ENCODE peak calls at places on chromosomes 3 and 15, in five cellular contexts. One of them, this sample, is unnamed.
A peak's percentile ranks its signal among the peaks of the same experiment; 100 is the strongest.

GRCh38 chr15:88031461-88031860 is 225.1 kb downstream of the NTRK3 start:
- DNase-seq in transverse colon: no peak
- DNase-seq in IMR-90: no peak
- DNase-seq in stimulated activated CD8-positive, alpha-beta memory T cell treated with anti-CD3 and anti-CD28 coated beads, Interleukin-15, amount 100 ng/mL, for 48 hours: no peak
- DNase-seq in 8988T: no peak
- DNase-seq in this sample: no peak

GRCh38 chr3:195033531-195034091 is 237.3 kb downstream of the XXYLT1 start:
- DNase-seq in transverse colon: peak; percentile 67
- DNase-seq in IMR-90: no peak
- DNase-seq in 8988T: no peak
- DNase-seq in stimulated activated CD8-positive, alpha-beta memory T cell treated with anti-CD3 and anti-CD28 coated beads, Interleukin-15, amount 100 ng/mL, for 48 hours: no peak
- DNase-seq in this sample: peak; percentile 53

GRCh38 chr3:31466016-31466415 is 66.7 kb upstream of the STT3B start:
- DNase-seq in 8988T: no peak
- DNase-seq in transverse colon: no peak
- DNase-seq in stimulated activated CD8-positive, alpha-beta memory T cell treated with anti-CD3 and anti-CD28 coated beads, Interleukin-15, amount 100 ng/mL, for 48 hours: no peak
- DNase-seq in IMR-90: no peak
- DNase-seq in this sample: no peak

GRCh38 chr3:71371282-71371681 is 212.2 kb downstream of the FOXP1 start:
- DNase-seq in IMR-90: no peak
- DNase-seq in 8988T: no peak
- DNase-seq in transverse colon: no peak
- DNase-seq in stimulated activated CD8-positive, alpha-beta memory T cell treated with anti-CD3 and anti-CD28 coated beads, Interleukin-15, amount 100 ng/mL, for 48 hours: no peak
- DNase-seq in this sample: no peak

GRCh38 chr15:63277044-63277892 is at the start of gene APH1B:
- DNase-seq in IMR-90: peak; percentile 48
- DNase-seq in transverse colon: peak; percentile 90
- DNase-seq in stimulated activated CD8-positive, alpha-beta memory T cell treated with anti-CD3 and anti-CD28 coated beads, Interleukin-15, amount 100 ng/mL, for 48 hours: peak; percentile 59
- DNase-seq in 8988T: peak; percentile 33
- DNase-seq in this sample: peak; percentile 81

GRCh38 chr3:14082108-14082657 is 42.5 kb downstream of the CHCHD4 start:
- DNase-seq in transverse colon: no peak
- DNase-seq in stimulated activated CD8-positive, alpha-beta memory T cell treated with anti-CD3 and anti-CD28 coated beads, Interleukin-15, amount 100 ng/mL, for 48 hours: no peak
- DNase-seq in 8988T: no peak
- DNase-seq in IMR-90: no peak
- DNase-seq in this sample: no peak

GRCh38 chr3:116517308-116517707 is 72.0 kb upstream of the LSAMP start:
- DNase-seq in IMR-90: peak; percentile 4
- DNase-seq in 8988T: no peak
- DNase-seq in stimulated activated CD8-positive, alpha-beta memory T cell treated with anti-CD3 and anti-CD28 coated beads, Interleukin-15, amount 100 ng/mL, for 48 hours: no peak
- DNase-seq in transverse colon: no peak
- DNase-seq in this sample: no peak

GRCh38 chr15:60788514-60789091 is 309.7 kb upstream of the ICE2 start:
- DNase-seq in IMR-90: no peak
- DNase-seq in stimulated activated CD8-positive, alpha-beta memory T cell treated with anti-CD3 and anti-CD28 coated beads, Interleukin-15, amount 100 ng/mL, for 48 hours: no peak
- DNase-seq in 8988T: no peak
- DNase-seq in transverse colon: no peak
- DNase-seq in this sample: no peak

GRCh38 chr15:91872356-91873132 is 19.0 kb downstream of the SLCO3A1 start:
- DNase-seq in IMR-90: no peak
- DNase-seq in transverse colon: no peak
- DNase-seq in 8988T: no peak
- DNase-seq in stimulated activated CD8-positive, alpha-beta memory T cell treated with anti-CD3 and anti-CD28 coated beads, Interleukin-15, amount 100 ng/mL, for 48 hours: no peak
- DNase-seq in this sample: no peak

GRCh38 chr3:149291178-149291577 is 42.3 kb downstream of the TM4SF18 start:
- DNase-seq in stimulated activated CD8-positive, alpha-beta memory T cell treated with anti-CD3 and anti-CD28 coated beads, Interleukin-15, amount 100 ng/mL, for 48 hours: no peak
- DNase-seq in IMR-90: no peak
- DNase-seq in 8988T: no peak
- DNase-seq in transverse colon: no peak
- DNase-seq in this sample: no peak

GRCh38 chr3:39180546-39181346 is 11.6 kb downstream of the XIRP1 start:
- DNase-seq in IMR-90: peak; percentile 54
- DNase-seq in 8988T: peak; percentile 93
- DNase-seq in transverse colon: peak; percentile 97
- DNase-seq in stimulated activated CD8-positive, alpha-beta memory T cell treated with anti-CD3 and anti-CD28 coated beads, Interleukin-15, amount 100 ng/mL, for 48 hours: peak; percentile 84
- DNase-seq in this sample: peak; percentile 95

GRCh38 chr15:66735909-66736305 is 33.9 kb downstream of the SMAD6 start:
- DNase-seq in stimulated activated CD8-positive, alpha-beta memory T cell treated with anti-CD3 and anti-CD28 coated beads, Interleukin-15, amount 100 ng/mL, for 48 hours: no peak
- DNase-seq in transverse colon: no peak
- DNase-seq in 8988T: no peak
- DNase-seq in IMR-90: no peak
- DNase-seq in this sample: no peak

GRCh38 chr3:71640549-71640948 is 57.0 kb upstream of the FOXP1 start:
- DNase-seq in transverse colon: no peak
- DNase-seq in 8988T: no peak
- DNase-seq in IMR-90: no peak
- DNase-seq in stimulated activated CD8-positive, alpha-beta memory T cell treated with anti-CD3 and anti-CD28 coated beads, Interleukin-15, amount 100 ng/mL, for 48 hours: no peak
- DNase-seq in this sample: no peak

GRCh38 chr3:195032106-195032759 is 238.7 kb downstream of the XXYLT1 start:
- DNase-seq in IMR-90: no peak
- DNase-seq in transverse colon: no peak
- DNase-seq in 8988T: no peak
- DNase-seq in stimulated activated CD8-positive, alpha-beta memory T cell treated with anti-CD3 and anti-CD28 coated beads, Interleukin-15, amount 100 ng/mL, for 48 hours: no peak
- DNase-seq in this sample: no peak

GRCh38 chr3:175338775-175339535 is 479.8 kb downstream of the NAALADL2 start:
- DNase-seq in 8988T: no peak
- DNase-seq in transverse colon: peak; percentile 11
- DNase-seq in IMR-90: peak; percentile 73
- DNase-seq in stimulated activated CD8-positive, alpha-beta memory T cell treated with anti-CD3 and anti-CD28 coated beads, Interleukin-15, amount 100 ng/mL, for 48 hours: no peak
- DNase-seq in this sample: peak; percentile 39

GRCh38 chr3:78729921-78730320 is 1037.9 kb downstream of the ROBO1 start:
- DNase-seq in 8988T: no peak
- DNase-seq in stimulated activated CD8-positive, alpha-beta memory T cell treated with anti-CD3 and anti-CD28 coated beads, Interleukin-15, amount 100 ng/mL, for 48 hours: no peak
- DNase-seq in transverse colon: no peak
- DNase-seq in IMR-90: no peak
- DNase-seq in this sample: no peak

GRCh38 chr3:184300377-184300717 is 1.3 kb downstream of the PSMD2 start:
- DNase-seq in transverse colon: no peak
- DNase-seq in IMR-90: peak; percentile 75
- DNase-seq in 8988T: peak; percentile 44
- DNase-seq in stimulated activated CD8-positive, alpha-beta memory T cell treated with anti-CD3 and anti-CD28 coated beads, Interleukin-15, amount 100 ng/mL, for 48 hours: no peak
- DNase-seq in this sample: no peak

GRCh38 chr3:134476977-134477376 is 8.8 kb downstream of the ANAPC13 start:
- DNase-seq in transverse colon: no peak
- DNase-seq in 8988T: no peak
- DNase-seq in stimulated activated CD8-positive, alpha-beta memory T cell treated with anti-CD3 and anti-CD28 coated beads, Interleukin-15, amount 100 ng/mL, for 48 hours: no peak
- DNase-seq in IMR-90: no peak
- DNase-seq in this sample: no peak

GRCh38 chr15:40584191-40584590 is 9.9 kb upstream of the KNL1 start:
- DNase-seq in transverse colon: no peak
- DNase-seq in 8988T: no peak
- DNase-seq in IMR-90: no peak
- DNase-seq in stimulated activated CD8-positive, alpha-beta memory T cell treated with anti-CD3 and anti-CD28 coated beads, Interleukin-15, amount 100 ng/mL, for 48 hours: no peak
- DNase-seq in this sample: no peak

GRCh38 chr3:178833696-178834095 is 237.9 kb downstream of the ZMAT3 start:
- DNase-seq in transverse colon: no peak
- DNase-seq in IMR-90: no peak
- DNase-seq in 8988T: no peak
- DNase-seq in stimulated activated CD8-positive, alpha-beta memory T cell treated with anti-CD3 and anti-CD28 coated beads, Interleukin-15, amount 100 ng/mL, for 48 hours: no peak
- DNase-seq in this sample: no peak

GRCh38 chr3:6770376-6770648 is 90.6 kb upstream of the GRM7 start:
- DNase-seq in stimulated activated CD8-positive, alpha-beta memory T cell treated with anti-CD3 and anti-CD28 coated beads, Interleukin-15, amount 100 ng/mL, for 48 hours: no peak
- DNase-seq in 8988T: no peak
- DNase-seq in IMR-90: no peak
- DNase-seq in transverse colon: no peak
- DNase-seq in this sample: no peak

GRCh38 chr15:64845183-64845611 is 3.5 kb downstream of the PLEKHO2 start:
- DNase-seq in IMR-90: no peak
- DNase-seq in stimulated activated CD8-positive, alpha-beta memory T cell treated with anti-CD3 and anti-CD28 coated beads, Interleukin-15, amount 100 ng/mL, for 48 hours: no peak
- DNase-seq in transverse colon: peak; percentile 56
- DNase-seq in 8988T: no peak
- DNase-seq in this sample: no peak

GRCh38 chr15:26892119-26892518 is 25.3 kb downstream of the GABRA5 start:
- DNase-seq in stimulated activated CD8-positive, alpha-beta memory T cell treated with anti-CD3 and anti-CD28 coated beads, Interleukin-15, amount 100 ng/mL, for 48 hours: no peak
- DNase-seq in 8988T: no peak
- DNase-seq in transverse colon: no peak
- DNase-seq in IMR-90: no peak
- DNase-seq in this sample: no peak

GRCh38 chr3:171393032-171393744 is 67.0 kb downstream of the TNIK start:
- DNase-seq in IMR-90: peak; percentile 58
- DNase-seq in stimulated activated CD8-positive, alpha-beta memory T cell treated with anti-CD3 and anti-CD28 coated beads, Interleukin-15, amount 100 ng/mL, for 48 hours: no peak
- DNase-seq in 8988T: no peak
- DNase-seq in transverse colon: no peak
- DNase-seq in this sample: no peak

This sample was measured in colonic mucosa.